ENCODE peak calls at places on chromosomes 16 and 17, in eight cellular contexts. One of them, this sample, is unnamed.

GRCh38 chr16:2587891-2588565 is 50.2 kb downstream of the PDPK1 start:
- DNase-seq in heart left ventricle: no peak
- DNase-seq in GM12878: no peak
- DNase-seq in psoas muscle: peak
- DNase-seq in fibroblast of mammary gland: no peak
- DNase-seq in breast epithelium: no peak
- DNase-seq in AG04450: no peak
- DNase-seq in CD8-positive, alpha-beta T cell: no peak
- DNase-seq in this sample: no peak

GRCh38 chr16:28297784-28298510 is 5.6 kb downstream of the SBK1 start:
- DNase-seq in heart left ventricle: no peak
- DNase-seq in GM12878: no peak
- DNase-seq in psoas muscle: no peak
- DNase-seq in fibroblast of mammary gland: no peak
- DNase-seq in breast epithelium: no peak
- DNase-seq in AG04450: no peak
- DNase-seq in CD8-positive, alpha-beta T cell: no peak
- DNase-seq in this sample: no peak

GRCh38 chr17:40290629-40291296 is 3.1 kb downstream of the CDC6 start:
- DNase-seq in heart left ventricle: no peak
- DNase-seq in GM12878: no peak
- DNase-seq in psoas muscle: no peak
- DNase-seq in fibroblast of mammary gland: peak
- DNase-seq in breast epithelium: no peak
- DNase-seq in AG04450: peak
- DNase-seq in CD8-positive, alpha-beta T cell: no peak
- DNase-seq in this sample: peak

GRCh38 chr16:87608400-87608985 is 6.2 kb downstream of the JPH3 start:
- DNase-seq in heart left ventricle: peak
- DNase-seq in GM12878: no peak
- DNase-seq in psoas muscle: peak
- DNase-seq in fibroblast of mammary gland: peak
- DNase-seq in breast epithelium: no peak
- DNase-seq in AG04450: peak
- DNase-seq in CD8-positive, alpha-beta T cell: peak
- DNase-seq in this sample: peak

GRCh38 chr17:50583636-50584035 is 23.1 kb downstream of the CACNA1G start:
- DNase-seq in heart left ventricle: peak
- DNase-seq in GM12878: no peak
- DNase-seq in psoas muscle: no peak
- DNase-seq in fibroblast of mammary gland: no peak
- DNase-seq in breast epithelium: no peak
- DNase-seq in AG04450: no peak
- DNase-seq in CD8-positive, alpha-beta T cell: no peak
- DNase-seq in this sample: no peak

GRCh38 chr17:13967416-13967815 is 101.9 kb upstream of the COX10 start:
- DNase-seq in heart left ventricle: no peak
- DNase-seq in GM12878: no peak
- DNase-seq in psoas muscle: no peak
- DNase-seq in fibroblast of mammary gland: no peak
- DNase-seq in breast epithelium: no peak
- DNase-seq in AG04450: no peak
- DNase-seq in CD8-positive, alpha-beta T cell: no peak
- DNase-seq in this sample: no peak

GRCh38 chr17:17511971-17512858 is 16.0 kb upstream of the RASD1 start:
- DNase-seq in heart left ventricle: no peak
- DNase-seq in GM12878: no peak
- DNase-seq in psoas muscle: peak
- DNase-seq in fibroblast of mammary gland: peak
- DNase-seq in breast epithelium: peak
- DNase-seq in AG04450: peak
- DNase-seq in CD8-positive, alpha-beta T cell: no peak
- DNase-seq in this sample: peak

GRCh38 chr16:11038305-11038704 is 93.9 kb downstream of the CLEC16A start:
- DNase-seq in heart left ventricle: no peak
- DNase-seq in GM12878: no peak
- DNase-seq in psoas muscle: no peak
- DNase-seq in fibroblast of mammary gland: no peak
- DNase-seq in breast epithelium: no peak
- DNase-seq in AG04450: no peak
- DNase-seq in CD8-positive, alpha-beta T cell: no peak
- DNase-seq in this sample: no peak

GRCh38 chr17:40366076-40366860 is 1.7 kb upstream of the GJD3 start:
- DNase-seq in heart left ventricle: no peak
- DNase-seq in GM12878: no peak
- DNase-seq in psoas muscle: no peak
- DNase-seq in fibroblast of mammary gland: no peak
- DNase-seq in breast epithelium: no peak
- DNase-seq in AG04450: no peak
- DNase-seq in CD8-positive, alpha-beta T cell: no peak
- DNase-seq in this sample: no peak

GRCh38 chr16:62597874-62598273 is 561.6 kb upstream of the CDH8 start:
- DNase-seq in heart left ventricle: no peak
- DNase-seq in GM12878: no peak
- DNase-seq in psoas muscle: no peak
- DNase-seq in fibroblast of mammary gland: no peak
- DNase-seq in breast epithelium: no peak
- DNase-seq in AG04450: no peak
- DNase-seq in CD8-positive, alpha-beta T cell: no peak
- DNase-seq in this sample: no peak

GRCh38 chr17:43861960-43862359 is 15.0 kb downstream of the CD300LG start:
- DNase-seq in heart left ventricle: no peak
- DNase-seq in GM12878: no peak
- DNase-seq in psoas muscle: no peak
- DNase-seq in fibroblast of mammary gland: no peak
- DNase-seq in breast epithelium: no peak
- DNase-seq in AG04450: no peak
- DNase-seq in CD8-positive, alpha-beta T cell: no peak
- DNase-seq in this sample: no peak

GRCh38 chr16:81530814-81531213 is 86.2 kb downstream of the CMIP start:
- DNase-seq in heart left ventricle: no peak
- DNase-seq in GM12878: no peak
- DNase-seq in psoas muscle: no peak
- DNase-seq in fibroblast of mammary gland: no peak
- DNase-seq in breast epithelium: no peak
- DNase-seq in AG04450: no peak
- DNase-seq in CD8-positive, alpha-beta T cell: no peak
- DNase-seq in this sample: no peak

GRCh38 chr16:9053006-9053601 is 38.3 kb upstream of the HAPSTR1 start:
- DNase-seq in heart left ventricle: peak
- DNase-seq in GM12878: no peak
- DNase-seq in psoas muscle: peak
- DNase-seq in fibroblast of mammary gland: peak
- DNase-seq in breast epithelium: no peak
- DNase-seq in AG04450: no peak
- DNase-seq in CD8-positive, alpha-beta T cell: no peak
- DNase-seq in this sample: peak

GRCh38 chr17:82399030-82399429 is 19.1 kb upstream of the HEXD start:
- DNase-seq in heart left ventricle: peak
- DNase-seq in GM12878: no peak
- DNase-seq in psoas muscle: peak
- DNase-seq in fibroblast of mammary gland: peak
- DNase-seq in breast epithelium: peak
- DNase-seq in AG04450: no peak
- DNase-seq in CD8-positive, alpha-beta T cell: no peak
- DNase-seq in this sample: peak

GRCh38 chr17:73491648-73492047 is 152.6 kb downstream of the SDK2 start:
- DNase-seq in heart left ventricle: no peak
- DNase-seq in GM12878: no peak
- DNase-seq in psoas muscle: no peak
- DNase-seq in fibroblast of mammary gland: no peak
- DNase-seq in breast epithelium: no peak
- DNase-seq in AG04450: no peak
- DNase-seq in CD8-positive, alpha-beta T cell: no peak
- DNase-seq in this sample: no peak

DNA sequence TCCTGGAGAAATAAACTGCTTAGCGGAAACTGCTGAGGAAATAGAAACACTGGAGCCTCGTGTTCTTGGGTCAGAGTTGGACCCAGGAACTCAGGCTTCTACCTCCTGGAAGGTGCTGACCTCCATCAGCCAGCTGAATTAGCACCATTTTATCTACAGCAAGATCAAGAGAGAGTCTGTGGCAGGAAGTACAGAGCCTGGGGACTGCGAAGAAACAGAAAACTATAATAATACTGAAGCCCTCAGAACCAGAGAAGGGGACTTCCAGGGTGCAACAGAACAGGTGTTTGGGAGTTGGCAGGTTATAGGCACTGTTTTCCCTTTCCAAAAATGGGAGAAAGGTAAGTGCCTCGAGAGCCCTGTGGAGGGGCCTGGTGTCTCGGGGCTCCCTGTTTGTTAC is 379.7 kb downstream of the CA10 start:
- DNase-seq in heart left ventricle: no peak
- DNase-seq in GM12878: no peak
- DNase-seq in psoas muscle: no peak
- DNase-seq in fibroblast of mammary gland: no peak
- DNase-seq in breast epithelium: no peak
- DNase-seq in AG04450: no peak
- DNase-seq in CD8-positive, alpha-beta T cell: no peak
- DNase-seq in this sample: no peak
- TF ChIP-seq CTCF in heart left ventricle: no peak
- TF ChIP-seq CTCF in GM12878: no peak
- TF ChIP-seq CTCF in psoas muscle: no peak
- TF ChIP-seq CTCF in fibroblast of mammary gland: no peak
- TF ChIP-seq CTCF in breast epithelium: no peak
- TF ChIP-seq CTCF in AG04450: no peak
- TF ChIP-seq CTCF in CD8-positive, alpha-beta T cell: no peak
- TF ChIP-seq CTCF in this sample: no peak

DNA sequence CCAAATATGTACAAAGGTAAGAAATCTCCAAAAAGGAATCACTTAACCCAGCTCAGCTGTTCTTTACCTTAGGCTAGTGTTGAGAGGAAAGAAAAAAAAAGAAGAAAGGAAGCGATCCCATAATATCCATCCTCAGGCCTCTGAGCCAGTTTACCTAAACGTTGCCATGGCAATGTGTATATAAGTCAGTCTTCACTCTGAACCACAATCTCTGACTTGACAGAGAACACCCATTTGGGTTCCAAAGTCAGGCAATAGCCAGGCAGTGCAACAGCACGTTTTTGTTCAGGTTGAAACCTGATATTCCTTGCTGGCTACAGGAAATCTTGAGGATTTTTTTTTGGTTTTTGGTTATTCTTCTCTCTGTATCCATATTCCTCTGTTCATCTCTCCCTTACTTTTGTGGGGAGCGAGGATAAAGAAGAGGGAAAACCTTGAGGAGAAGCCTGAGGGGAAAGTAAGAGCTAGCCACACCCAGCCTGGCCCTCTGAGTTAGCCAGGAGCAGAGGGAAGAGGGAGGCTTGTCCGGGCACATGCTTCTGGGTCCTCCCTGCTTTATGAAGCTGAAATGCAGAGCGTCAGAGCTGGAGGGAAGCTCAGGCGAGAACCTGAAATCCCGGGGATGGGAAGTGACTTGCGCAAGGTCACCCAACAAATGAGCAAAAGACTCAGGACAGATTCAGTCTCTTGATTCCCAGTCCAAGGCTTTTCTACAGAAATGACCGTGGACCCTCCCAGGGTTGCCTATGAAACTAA is 152.7 kb downstream of the SOX9 start:
- DNase-seq in heart left ventricle: no peak
- DNase-seq in GM12878: no peak
- DNase-seq in psoas muscle: no peak
- DNase-seq in fibroblast of mammary gland: no peak
- DNase-seq in breast epithelium: no peak
- DNase-seq in AG04450: no peak
- DNase-seq in CD8-positive, alpha-beta T cell: no peak
- DNase-seq in this sample: no peak
- H3K4me3 ChIP-seq in heart left ventricle: no peak
- H3K4me3 ChIP-seq in GM12878: no peak
- H3K4me3 ChIP-seq in psoas muscle: no peak
- H3K4me3 ChIP-seq in fibroblast of mammary gland: no peak
- H3K4me3 ChIP-seq in breast epithelium: no peak
- H3K4me3 ChIP-seq in AG04450: no peak
- H3K4me3 ChIP-seq in CD8-positive, alpha-beta T cell: no peak
- H3K4me3 ChIP-seq in this sample: no peak

GRCh38 chr17:45722161-45722560 is 62.0 kb upstream of the CRHR1 start:
- DNase-seq in heart left ventricle: no peak
- DNase-seq in GM12878: no peak
- DNase-seq in psoas muscle: no peak
- DNase-seq in fibroblast of mammary gland: peak
- DNase-seq in breast epithelium: no peak
- DNase-seq in AG04450: no peak
- DNase-seq in CD8-positive, alpha-beta T cell: no peak
- DNase-seq in this sample: peak
- TF ChIP-seq CTCF in heart left ventricle: peak
- TF ChIP-seq CTCF in GM12878: peak
- TF ChIP-seq CTCF in psoas muscle: peak
- TF ChIP-seq CTCF in fibroblast of mammary gland: peak
- TF ChIP-seq CTCF in breast epithelium: no peak
- TF ChIP-seq CTCF in AG04450: peak
- TF ChIP-seq CTCF in CD8-positive, alpha-beta T cell: no peak
- TF ChIP-seq CTCF in this sample: peak

DNA sequence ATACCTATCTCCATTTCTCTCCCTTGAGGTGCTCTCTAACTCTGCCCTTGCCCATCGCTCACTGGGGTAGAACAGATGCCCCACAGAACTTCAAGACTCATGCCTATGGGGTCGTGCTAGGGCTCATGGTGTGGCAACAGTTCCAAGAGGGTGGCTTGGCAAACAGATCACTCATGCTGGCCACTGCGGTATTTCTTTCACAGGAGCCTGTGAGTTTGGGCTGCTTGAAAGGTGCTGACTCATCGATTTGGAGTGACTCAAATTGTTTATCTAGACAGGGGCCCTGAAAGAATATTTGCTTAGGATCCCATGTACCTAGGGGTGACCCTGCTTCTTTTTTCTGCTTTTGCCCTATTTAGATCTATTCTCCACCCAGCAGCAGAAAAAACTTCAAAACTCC is 69.9 kb downstream of the IRX5 start:
- DNase-seq in heart left ventricle: no peak
- DNase-seq in GM12878: no peak
- DNase-seq in psoas muscle: no peak
- DNase-seq in fibroblast of mammary gland: peak
- DNase-seq in breast epithelium: no peak
- DNase-seq in AG04450: no peak
- DNase-seq in CD8-positive, alpha-beta T cell: no peak
- DNase-seq in this sample: peak
- H3K4me3 ChIP-seq in heart left ventricle: no peak
- H3K4me3 ChIP-seq in GM12878: no peak
- H3K4me3 ChIP-seq in psoas muscle: no peak
- H3K4me3 ChIP-seq in fibroblast of mammary gland: no peak
- H3K4me3 ChIP-seq in breast epithelium: no peak
- H3K4me3 ChIP-seq in AG04450: no peak
- H3K4me3 ChIP-seq in CD8-positive, alpha-beta T cell: no peak
- H3K4me3 ChIP-seq in this sample: no peak

GRCh38 chr16:85986931-85987749 is 88.2 kb downstream of the IRF8 start:
- DNase-seq in heart left ventricle: no peak
- DNase-seq in GM12878: no peak
- DNase-seq in psoas muscle: no peak
- DNase-seq in fibroblast of mammary gland: no peak
- DNase-seq in breast epithelium: no peak
- DNase-seq in AG04450: no peak
- DNase-seq in CD8-positive, alpha-beta T cell: peak
- DNase-seq in this sample: no peak
- TF ChIP-seq CTCF in heart left ventricle: peak
- TF ChIP-seq CTCF in GM12878: peak
- TF ChIP-seq CTCF in psoas muscle: peak
- TF ChIP-seq CTCF in fibroblast of mammary gland: peak
- TF ChIP-seq CTCF in breast epithelium: no peak
- TF ChIP-seq CTCF in AG04450: peak
- TF ChIP-seq CTCF in CD8-positive, alpha-beta T cell: peak
- TF ChIP-seq CTCF in this sample: peak